ENCODE peak calls at places on chromosomes 5 and 9, in seven cellular contexts. C, W, I, K, Z, M and N are unnamed samples.

GRCh38 chr5:149317281-149318048 is 27.8 kb upstream of the GRPEL2 start:
- DNase-seq in Z (peak; percentile 47), C (peak; percentile 59), I (no peak), W (peak; percentile 43), M (peak; percentile 45), K (no peak), N (peak; percentile 44)

GRCh38 chr9:109795613-109796012 is 15.6 kb downstream of the PALM2AKAP2 start:
- DNase-seq in K (no peak), M (no peak), Z (no peak), W (no peak), C (no peak), I (no peak), N (no peak)

GRCh38 chr5:174665347-174665746 is 59.0 kb upstream of the MSX2 start:
- DNase-seq in Z (no peak), W (no peak), K (no peak), M (no peak), C (no peak), I (no peak), N (no peak)

GRCh38 chr5:44935262-44935661 is 126.5 kb downstream of the MRPS30 start:
- DNase-seq in M (no peak), C (no peak), K (no peak), I (no peak), W (no peak), Z (no peak), N (no peak)

GRCh38 chr5:160269017-160269416 is 39.7 kb downstream of the FABP6 start:
- DNase-seq in M (no peak), I (no peak), C (no peak), K (no peak), W (no peak), Z (peak; percentile 69), N (peak; percentile 61)

GRCh38 chr9:109476781-109477268 is 21.3 kb downstream of the PTPN3 start:
- DNase-seq in M (no peak), C (no peak), K (no peak), Z (no peak), W (no peak), I (no peak), N (no peak)

GRCh38 chr5:24714757-24715156 is 70.0 kb upstream of the CDH10 start:
- DNase-seq in M (no peak), K (no peak), Z (no peak), C (no peak), I (no peak), W (no peak), N (no peak)

GRCh38 chr9:134832471-134832870 is 48.1 kb upstream of the FCN2 start:
- DNase-seq in W (no peak), M (no peak), C (no peak), Z (no peak), I (no peak), K (no peak), N (no peak)

GRCh38 chr5:172953776-172954189 is 5.4 kb upstream of the RPL26L1 start:
- DNase-seq in I (no peak), W (no peak), C (no peak), M (no peak), K (no peak), Z (no peak), N (no peak)

GRCh38 chr5:52947208-52947607 is 41.9 kb upstream of the ITGA2 start:
- DNase-seq in K (no peak), M (no peak), Z (no peak), C (no peak), I (no peak), W (no peak), N (no peak)

GRCh38 chr5:126369995-126370731 is 53.0 kb upstream of the GRAMD2B start:
- DNase-seq in M (no peak), W (no peak), K (no peak), C (no peak), Z (no peak), I (no peak), N (no peak)

GRCh38 chr5:78500028-78500427 is 139.6 kb downstream of the SCAMP1 start:
- DNase-seq in K (no peak), W (no peak), Z (no peak), I (no peak), M (no peak), C (no peak), N (no peak)

GRCh38 chr5:68398146-68398812 is 182.7 kb downstream of the PIK3R1 start:
- DNase-seq in M (no peak), I (no peak), K (no peak), W (no peak), Z (no peak), C (no peak), N (no peak)

GRCh38 chr5:72209515-72210115 is 102.3 kb downstream of the MAP1B start:
- DNase-seq in I (no peak), C (no peak), W (no peak), K (no peak), Z (peak; percentile 51), M (no peak), N (peak; percentile 31)

GRCh38 chr5:28648108-28648507 is 1609.7 kb upstream of the CDH9 start:
- DNase-seq in I (no peak), K (no peak), C (no peak), W (peak; percentile 2), M (no peak), Z (no peak), N (no peak)

GRCh38 chr9:90189306-90189705 is 453.3 kb downstream of the DIRAS2 start:
- DNase-seq in C (no peak), K (no peak), W (no peak), I (no peak), Z (no peak), M (no peak), N (no peak)

GRCh38 chr5:145792840-145793239 is 42.3 kb downstream of the PRELID2 start:
- DNase-seq in K (no peak), I (no peak), Z (no peak), W (no peak), C (no peak), M (no peak), N (no peak)

GRCh38 chr9:127503947-127504886 is 52.9 kb downstream of the LRSAM1 start:
- DNase-seq in K (peak; percentile 59), M (peak; percentile 85), Z (peak; percentile 86), I (peak; percentile 76), C (peak; percentile 77), W (peak; percentile 77), N (peak; percentile 56)